ENCODE peak calls at places on chromosomes 3 and 15, in seven cellular contexts. Q is Panc1, R is BJ, W is transverse colon, S is foreskin fibroblast, D is AG04450, A is PC-3. O is an unnamed sample.

GRCh38 chr3:178194547-178194946 is 341.7 kb upstream of the KCNMB2 start:
- DNase-seq in A (no peak), W (no peak), R (no peak), S (no peak), Q (no peak), D (no peak), O (no peak)

GRCh38 chr3:62870321-62870720 is 4.9 kb downstream of the CADPS start:
- DNase-seq in W (no peak), D (no peak), A (peak; percentile 51), Q (no peak), S (no peak), R (no peak), O (no peak)

GRCh38 chr15:87287156-87287555 is 969.4 kb downstream of the NTRK3 start:
- DNase-seq in A (peak; percentile 66), R (peak; percentile 73), S (peak; percentile 12), Q (no peak), D (peak; percentile 7), W (no peak), O (peak; percentile 79)

GRCh38 chr15:36878745-36879262 is 221.5 kb downstream of the MEIS2 start:
- DNase-seq in Q (no peak), A (no peak), W (no peak), R (no peak), D (no peak), S (no peak), O (no peak)

GRCh38 chr3:17070560-17070959 is 185.8 kb downstream of the PLCL2 start:
- DNase-seq in W (peak; percentile 44), D (no peak), Q (no peak), S (peak; percentile 29), A (peak; percentile 87), R (no peak), O (no peak)

GRCh38 chr15:67091073-67091965 is 25.9 kb downstream of the SMAD3 start:
- DNase-seq in R (no peak), S (peak; percentile 79), D (peak; percentile 86), A (peak; percentile 95), Q (no peak), W (peak; percentile 72), O (no peak)

GRCh38 chr3:80215191-80215590 is 447.4 kb upstream of the ROBO1 start:
- DNase-seq in A (no peak), W (no peak), R (no peak), Q (no peak), D (no peak), S (no peak), O (no peak)

GRCh38 chr3:42795621-42796181 is 8.6 kb downstream of the HIGD1A start:
- DNase-seq in W (no peak), D (no peak), S (no peak), R (no peak), Q (no peak), A (no peak), O (no peak)

GRCh38 chr3:13171704-13172643 is 98.7 kb upstream of the IQSEC1 start:
- DNase-seq in W (no peak), S (no peak), Q (no peak), A (no peak), D (no peak), R (no peak), O (no peak)

GRCh38 chr15:63191895-63192603 is 2.6 kb downstream of the RAB8B start:
- DNase-seq in Q (no peak), S (no peak), A (no peak), R (no peak), W (peak; percentile 19), D (no peak), O (no peak)

GRCh38 chr15:74378853-74379252 is 11.4 kb upstream of the CYP11A1 start:
- DNase-seq in W (no peak), D (no peak), Q (no peak), A (no peak), S (no peak), R (no peak), O (no peak)
- TF ChIP-seq CTCF in W (no peak), D (no peak), Q (no peak), A (no peak), S (no peak), R (no peak), O (no peak)

DNA sequence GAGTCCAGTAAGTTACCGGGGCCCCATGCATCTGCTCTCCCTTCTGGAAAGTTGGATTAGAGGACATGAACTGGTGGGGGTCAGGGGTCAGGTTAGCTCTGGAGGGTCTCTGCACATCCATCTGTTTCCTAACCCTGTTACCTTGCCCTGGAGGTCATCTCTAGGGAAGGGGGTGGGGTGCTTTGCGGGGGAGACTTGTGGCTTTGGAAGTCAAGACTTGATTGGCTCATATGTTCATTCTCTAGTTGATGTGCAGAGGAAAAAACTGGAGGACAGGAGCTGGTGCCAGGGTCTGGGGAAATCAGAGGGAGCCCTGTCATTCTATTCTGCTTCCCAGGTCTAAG is 42.9 kb upstream of the ROPN1 start:
- DNase-seq in A (no peak), Q (no peak), W (no peak), D (no peak), R (no peak), S (no peak), O (no peak)
- H3K4me3 ChIP-seq in A (no peak overlapping the region), Q (peak overlapping the region; percentile 55), W (no peak overlapping the region), D (peak overlapping the region; percentile 71), R (peak overlapping the region; percentile 85), S (peak overlapping the region; percentile 63), O (peak overlapping the region; percentile 90)

GRCh38 chr3:127776347-127776746 is 46.0 kb downstream of the MGLL start:
- DNase-seq in Q (no peak), S (no peak), A (no peak), D (no peak), W (no peak), R (no peak), O (no peak)
- TF ChIP-seq CTCF in Q (no peak), S (no peak), A (no peak), D (no peak), W (no peak), R (no peak), O (no peak)

GRCh38 chr3:115071122-115071521 is 76.0 kb downstream of the ZBTB20 start:
- DNase-seq in A (no peak), D (no peak), R (no peak), W (no peak), Q (no peak), S (no peak), O (no peak)
- H3K4me3 ChIP-seq in A (no peak overlapping the region), D (no peak overlapping the region), R (no peak overlapping the region), W (no peak overlapping the region), Q (no peak overlapping the region), S (no peak overlapping the region), O (no peak overlapping the region)

DNA sequence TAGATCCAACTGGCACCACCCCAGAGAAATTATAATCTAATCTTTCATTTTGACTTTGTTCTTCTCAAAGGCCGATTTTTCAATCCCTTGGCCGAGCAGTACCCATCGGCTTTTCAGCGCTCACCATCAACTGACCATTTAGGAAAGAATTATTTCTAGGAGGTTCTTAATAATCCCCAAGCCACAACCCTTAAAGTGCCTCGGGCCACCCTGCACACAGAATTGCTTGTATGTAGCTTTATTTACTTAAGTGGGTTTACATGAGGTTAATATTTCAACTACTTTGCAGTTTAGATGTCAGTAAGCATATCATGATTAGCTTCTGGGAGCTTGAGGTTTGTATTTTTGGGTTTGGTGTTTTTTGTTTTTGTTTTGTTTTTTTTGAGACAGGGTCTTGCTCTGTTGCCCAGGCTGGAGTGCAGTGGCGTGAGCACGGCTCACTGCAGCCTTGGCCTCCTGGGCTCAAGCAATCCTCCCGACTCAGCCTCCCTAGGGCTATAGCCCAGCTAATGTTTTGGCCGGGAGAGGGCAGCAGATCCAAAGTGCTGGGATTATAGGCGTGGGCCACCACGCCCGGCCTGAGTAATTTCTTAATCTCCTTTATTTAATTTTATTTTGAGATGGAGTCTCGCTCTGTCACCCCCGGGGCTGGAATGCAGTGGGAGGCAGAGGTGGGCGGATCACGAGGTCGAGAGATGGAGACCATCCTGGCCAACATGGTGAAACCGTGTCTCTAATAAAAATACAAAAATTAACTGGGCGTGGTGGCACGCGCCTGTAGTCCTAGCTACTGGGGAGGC is 801 bp upstream of the CDAN1 start:
- DNase-seq in A (peak; percentile 79), W (peak; percentile 59), S (no peak), Q (peak; percentile 17), D (no peak), R (no peak), O (no peak)
- TF ChIP-seq CTCF in A (peak; percentile 72), W (peak; percentile 57), S (no peak), Q (peak; percentile 92), D (no peak), R (no peak), O (no peak)

GRCh38 chr3:185317674-185318073 is 45.3 kb upstream of the MAP3K13 start:
- DNase-seq in A (peak; percentile 10), S (no peak), R (no peak), Q (no peak), W (no peak), D (no peak), O (no peak)
- H3K4me3 ChIP-seq in A (peak overlapping the region; percentile 43), S (no peak overlapping the region), R (no peak overlapping the region), Q (no peak overlapping the region), W (no peak overlapping the region), D (no peak overlapping the region), O (no peak overlapping the region)

GRCh38 chr3:118165413-118165812 is 869.2 kb downstream of the IGSF11 start:
- DNase-seq in Q (no peak), A (peak; percentile 14), S (no peak), W (no peak), R (no peak), D (no peak), O (no peak)

GRCh38 chr3:118171236-118171852 is 863.3 kb downstream of the IGSF11 start:
- DNase-seq in R (no peak), W (no peak), Q (no peak), A (no peak), S (no peak), D (no peak), O (no peak)

GRCh38 chr3:118168175-118168574 is 866.5 kb downstream of the IGSF11 start:
- DNase-seq in A (no peak), Q (no peak), D (no peak), W (no peak), R (no peak), S (no peak), O (no peak)
- TF ChIP-seq CTCF in A (no peak), Q (no peak), D (no peak), W (no peak), R (no peak), S (no peak), O (no peak)

DNA sequence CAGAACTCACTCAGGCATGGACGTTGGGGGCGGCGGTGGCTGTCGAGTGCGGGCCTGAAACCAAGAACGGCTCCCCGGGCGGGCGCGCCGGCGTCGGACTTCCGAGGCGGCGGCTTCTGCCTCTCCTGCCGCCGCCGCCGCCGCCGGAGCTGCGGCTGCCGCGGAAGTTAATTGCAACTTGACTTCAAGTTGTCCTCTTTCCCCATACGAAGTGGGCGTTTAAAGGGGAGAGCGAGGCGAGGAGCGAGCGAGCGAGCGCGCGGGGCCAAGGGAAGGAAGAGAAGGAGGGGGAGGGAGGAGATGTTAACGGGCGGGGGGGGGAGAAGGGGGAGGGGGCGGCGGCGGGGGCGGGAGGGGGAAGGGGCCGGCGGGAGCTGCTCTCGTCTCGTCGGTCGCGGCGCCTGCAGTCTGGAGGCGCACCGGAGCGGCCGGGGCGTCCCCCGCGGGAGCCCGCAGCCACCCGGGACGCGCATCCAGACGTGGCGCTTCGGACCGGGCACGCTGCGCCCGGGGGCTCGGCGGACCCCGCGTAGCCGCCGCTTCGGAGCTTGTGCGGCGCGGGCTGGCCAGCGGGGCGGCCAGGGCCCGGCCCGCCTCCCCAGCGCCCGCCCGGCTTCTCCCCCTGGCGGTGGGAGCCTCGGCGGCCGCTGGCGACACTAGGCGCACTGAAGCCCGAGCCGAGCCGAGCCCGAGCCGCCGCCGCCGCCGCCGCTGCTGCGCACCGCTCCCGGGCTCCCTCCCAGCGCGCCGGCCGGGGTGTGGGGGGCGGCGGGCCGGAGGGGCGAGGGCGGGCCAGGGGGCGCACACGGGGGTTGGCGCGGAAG is 19.7 kb upstream of the SATB1 start:
- DNase-seq in S (peak; percentile 49), W (peak; percentile 77), A (peak; percentile 77), R (no peak), Q (no peak), D (no peak), O (no peak)
- H3K4me3 ChIP-seq in S (peak overlapping the region; percentile 54), W (peak overlapping the region; percentile 59), A (peak overlapping the region; percentile 84), R (peak overlapping the region; percentile 43), Q (peak overlapping the region; percentile 24), D (peak overlapping the region; percentile 51), O (peak overlapping the region; percentile 59)

O was measured in AG04449.